ENCODE peak calls at places on chromosomes 2 and 18, in six cellular contexts. One of them, this sample, is unnamed. For H3K27me3 and H3K4me1, the result is how much of the 10 kb centered on the place peaks cover.

GRCh38 chr18:492451-492850 is 8.1 kb downstream of the COLEC12 start:
- DNase-seq in hepatocyte: no peak
- DNase-seq in CD8-positive, alpha-beta memory T cell: no peak
- DNase-seq in ascending aorta: no peak
- DNase-seq in tibial nerve: no peak
- DNase-seq in SK-N-SH: no peak
- DNase-seq in this sample: no peak

GRCh38 chr2:142531375-142531774 is 346.1 kb upstream of the KYNU start:
- DNase-seq in SK-N-SH: no peak
- DNase-seq in tibial nerve: no peak
- DNase-seq in CD8-positive, alpha-beta memory T cell: no peak
- DNase-seq in hepatocyte: peak
- DNase-seq in ascending aorta: no peak
- DNase-seq in this sample: no peak

GRCh38 chr18:62898359-62898758 is 183.0 kb downstream of the PHLPP1 start:
- DNase-seq in SK-N-SH: no peak
- DNase-seq in hepatocyte: no peak
- DNase-seq in tibial nerve: no peak
- DNase-seq in CD8-positive, alpha-beta memory T cell: no peak
- DNase-seq in ascending aorta: no peak
- DNase-seq in this sample: no peak

GRCh38 chr2:189298038-189298437 is 118.5 kb upstream of the COL5A2 start:
- DNase-seq in SK-N-SH: no peak
- DNase-seq in CD8-positive, alpha-beta memory T cell: no peak
- DNase-seq in hepatocyte: no peak
- DNase-seq in tibial nerve: no peak
- DNase-seq in ascending aorta: no peak
- DNase-seq in this sample: no peak

GRCh38 chr2:234293973-234294372 is 202.9 kb downstream of the ARL4C start:
- DNase-seq in ascending aorta: no peak
- DNase-seq in CD8-positive, alpha-beta memory T cell: no peak
- DNase-seq in SK-N-SH: no peak
- DNase-seq in tibial nerve: no peak
- DNase-seq in hepatocyte: no peak
- DNase-seq in this sample: no peak

GRCh38 chr2:159677654-159678053 is 34.7 kb upstream of the MARCHF7 start:
- DNase-seq in hepatocyte: no peak
- DNase-seq in tibial nerve: no peak
- DNase-seq in SK-N-SH: peak
- DNase-seq in ascending aorta: no peak
- DNase-seq in CD8-positive, alpha-beta memory T cell: no peak
- DNase-seq in this sample: no peak

GRCh38 chr2:68632026-68632425 is 11.4 kb upstream of the PROKR1 start:
- DNase-seq in CD8-positive, alpha-beta memory T cell: no peak
- DNase-seq in ascending aorta: no peak
- DNase-seq in SK-N-SH: no peak
- DNase-seq in hepatocyte: no peak
- DNase-seq in tibial nerve: no peak
- DNase-seq in this sample: no peak

GRCh38 chr2:69171070-69171811 is 158.3 kb downstream of the ANTXR1 start:
- DNase-seq in SK-N-SH: no peak
- DNase-seq in hepatocyte: no peak
- DNase-seq in tibial nerve: no peak
- DNase-seq in ascending aorta: no peak
- DNase-seq in CD8-positive, alpha-beta memory T cell: no peak
- DNase-seq in this sample: no peak

GRCh38 chr18:79784965-79785770 is 12.6 kb upstream of the KCNG2 start:
- DNase-seq in hepatocyte: no peak
- DNase-seq in CD8-positive, alpha-beta memory T cell: no peak
- DNase-seq in tibial nerve: no peak
- DNase-seq in ascending aorta: no peak
- DNase-seq in SK-N-SH: no peak
- DNase-seq in this sample: no peak
- H3K27me3 ChIP-seq in hepatocyte: under half
- H3K27me3 ChIP-seq in CD8-positive, alpha-beta memory T cell: under half
- H3K27me3 ChIP-seq in tibial nerve: under half
- H3K27me3 ChIP-seq in ascending aorta: under half
- H3K27me3 ChIP-seq in SK-N-SH: half or more
- H3K27me3 ChIP-seq in this sample: under half

GRCh38 chr2:231673348-231673770 is 35.0 kb upstream of the PTMA start:
- DNase-seq in SK-N-SH: no peak
- DNase-seq in CD8-positive, alpha-beta memory T cell: no peak
- DNase-seq in hepatocyte: peak
- DNase-seq in tibial nerve: no peak
- DNase-seq in ascending aorta: peak
- DNase-seq in this sample: peak
- H3K4me1 ChIP-seq in SK-N-SH: under half
- H3K4me1 ChIP-seq in CD8-positive, alpha-beta memory T cell: under half
- H3K4me1 ChIP-seq in hepatocyte: under half
- H3K4me1 ChIP-seq in tibial nerve: under half
- H3K4me1 ChIP-seq in ascending aorta: under half
- H3K4me1 ChIP-seq in this sample: under half

GRCh38 chr2:66581461-66582363 is 146.8 kb downstream of the MEIS1 start:
- DNase-seq in CD8-positive, alpha-beta memory T cell: no peak
- DNase-seq in tibial nerve: no peak
- DNase-seq in ascending aorta: no peak
- DNase-seq in hepatocyte: peak
- DNase-seq in SK-N-SH: peak
- DNase-seq in this sample: no peak
- H3K4me3 ChIP-seq in CD8-positive, alpha-beta memory T cell: no peak
- H3K4me3 ChIP-seq in tibial nerve: peak
- H3K4me3 ChIP-seq in ascending aorta: peak
- H3K4me3 ChIP-seq in hepatocyte: peak
- H3K4me3 ChIP-seq in SK-N-SH: no peak
- H3K4me3 ChIP-seq in this sample: peak

GRCh38 chr2:66430906-66431619 is 3.9 kb upstream of the MEIS1 start:
- DNase-seq in hepatocyte: no peak
- DNase-seq in ascending aorta: no peak
- DNase-seq in CD8-positive, alpha-beta memory T cell: no peak
- DNase-seq in SK-N-SH: no peak
- DNase-seq in tibial nerve: no peak
- DNase-seq in this sample: no peak

GRCh38 chr2:66430195-66430905 is 4.6 kb upstream of the MEIS1 start:
- DNase-seq in SK-N-SH: no peak
- DNase-seq in ascending aorta: no peak
- DNase-seq in hepatocyte: no peak
- DNase-seq in CD8-positive, alpha-beta memory T cell: no peak
- DNase-seq in tibial nerve: no peak
- DNase-seq in this sample: no peak

GRCh38 chr2:66433695-66433944 is 1.3 kb upstream of the MEIS1 start:
- DNase-seq in SK-N-SH: no peak
- DNase-seq in ascending aorta: no peak
- DNase-seq in tibial nerve: no peak
- DNase-seq in hepatocyte: no peak
- DNase-seq in CD8-positive, alpha-beta memory T cell: no peak
- DNase-seq in this sample: no peak

GRCh38 chr2:66432801-66433694 is 1.9 kb upstream of the MEIS1 start:
- DNase-seq in tibial nerve: peak
- DNase-seq in ascending aorta: peak
- DNase-seq in CD8-positive, alpha-beta memory T cell: no peak
- DNase-seq in SK-N-SH: peak
- DNase-seq in hepatocyte: peak
- DNase-seq in this sample: no peak

GRCh38 chr2:66431840-66432511 is 2.9 kb upstream of the MEIS1 start:
- DNase-seq in SK-N-SH: no peak
- DNase-seq in CD8-positive, alpha-beta memory T cell: no peak
- DNase-seq in ascending aorta: no peak
- DNase-seq in hepatocyte: peak
- DNase-seq in tibial nerve: no peak
- DNase-seq in this sample: no peak
- H3K27me3 ChIP-seq in SK-N-SH: under half
- H3K27me3 ChIP-seq in CD8-positive, alpha-beta memory T cell: under half
- H3K27me3 ChIP-seq in ascending aorta: under half
- H3K27me3 ChIP-seq in hepatocyte: under half
- H3K27me3 ChIP-seq in tibial nerve: under half
- H3K27me3 ChIP-seq in this sample: half or more

GRCh38 chr18:9924371-9924943 is 10.6 kb downstream of the VAPA start:
- DNase-seq in SK-N-SH: no peak
- DNase-seq in ascending aorta: no peak
- DNase-seq in CD8-positive, alpha-beta memory T cell: no peak
- DNase-seq in tibial nerve: no peak
- DNase-seq in hepatocyte: no peak
- DNase-seq in this sample: no peak
- H3K4me1 ChIP-seq in SK-N-SH: half or more
- H3K4me1 ChIP-seq in ascending aorta: half or more
- H3K4me1 ChIP-seq in CD8-positive, alpha-beta memory T cell: half or more
- H3K4me1 ChIP-seq in tibial nerve: under half
- H3K4me1 ChIP-seq in hepatocyte: under half
- H3K4me1 ChIP-seq in this sample: under half

DNA sequence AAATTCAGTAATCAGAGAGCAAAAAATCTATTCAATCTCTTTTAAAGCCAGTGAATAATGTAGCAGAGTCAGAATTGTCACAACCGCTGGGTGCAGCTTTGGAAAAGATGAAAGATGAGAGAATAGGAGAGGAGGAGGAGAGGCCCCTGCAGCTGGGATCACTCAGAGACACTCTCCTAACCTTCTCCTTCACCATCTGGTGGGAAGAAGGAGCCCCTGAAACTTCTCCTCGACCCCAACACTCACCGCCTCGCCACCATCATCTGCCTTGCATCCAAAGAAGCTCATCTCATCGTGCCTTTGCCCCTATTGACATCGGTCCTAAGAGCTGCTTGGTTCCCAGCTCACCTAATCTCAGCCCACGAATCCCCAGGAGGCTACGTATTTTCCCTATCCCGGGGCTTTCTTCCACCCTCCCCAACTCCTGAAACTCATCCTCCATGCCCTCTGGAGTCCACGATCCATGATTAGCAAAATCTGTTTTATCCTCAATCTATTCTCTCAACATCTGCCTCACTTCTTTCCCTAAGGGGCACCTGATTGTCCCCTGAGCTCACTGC is 58.5 kb downstream of the PKDCC start:
- DNase-seq in CD8-positive, alpha-beta memory T cell: no peak
- DNase-seq in ascending aorta: no peak
- DNase-seq in hepatocyte: no peak
- DNase-seq in SK-N-SH: no peak
- DNase-seq in tibial nerve: no peak
- DNase-seq in this sample: no peak
- H3K4me3 ChIP-seq in CD8-positive, alpha-beta memory T cell: peak
- H3K4me3 ChIP-seq in ascending aorta: no peak
- H3K4me3 ChIP-seq in hepatocyte: no peak
- H3K4me3 ChIP-seq in SK-N-SH: no peak
- H3K4me3 ChIP-seq in tibial nerve: no peak
- H3K4me3 ChIP-seq in this sample: no peak

DNA sequence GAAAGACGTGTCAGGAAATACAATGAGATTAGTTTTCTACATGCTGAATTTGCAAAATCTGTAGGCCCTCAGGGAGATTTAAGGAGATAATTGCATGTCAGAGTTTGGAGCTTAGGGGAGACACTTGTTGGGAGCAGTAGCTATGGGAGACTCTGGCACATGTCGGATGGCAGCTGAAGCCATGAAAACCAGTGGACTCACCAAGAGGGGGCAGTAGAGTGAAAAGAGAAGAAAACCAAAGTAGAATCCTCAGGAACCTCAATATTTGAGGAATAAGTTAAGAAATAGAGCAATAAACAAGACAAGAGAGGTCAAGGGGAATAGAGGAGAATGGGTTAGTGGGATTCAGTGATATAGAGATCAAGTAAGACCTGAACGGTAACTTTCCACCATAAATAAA is 24.8 kb downstream of the RUFY4 start:
- DNase-seq in tibial nerve: no peak
- DNase-seq in ascending aorta: no peak
- DNase-seq in hepatocyte: no peak
- DNase-seq in CD8-positive, alpha-beta memory T cell: no peak
- DNase-seq in SK-N-SH: no peak
- DNase-seq in this sample: no peak
- H3K27me3 ChIP-seq in tibial nerve: under half
- H3K27me3 ChIP-seq in ascending aorta: under half
- H3K27me3 ChIP-seq in hepatocyte: under half
- H3K27me3 ChIP-seq in CD8-positive, alpha-beta memory T cell: under half
- H3K27me3 ChIP-seq in SK-N-SH: under half
- H3K27me3 ChIP-seq in this sample: under half

GRCh38 chr2:239263937-239264837 is 136.6 kb downstream of the HDAC4 start:
- DNase-seq in hepatocyte: peak
- DNase-seq in CD8-positive, alpha-beta memory T cell: no peak
- DNase-seq in SK-N-SH: no peak
- DNase-seq in tibial nerve: no peak
- DNase-seq in ascending aorta: no peak
- DNase-seq in this sample: no peak
- H3K4me1 ChIP-seq in hepatocyte: under half
- H3K4me1 ChIP-seq in CD8-positive, alpha-beta memory T cell: half or more
- H3K4me1 ChIP-seq in SK-N-SH: under half
- H3K4me1 ChIP-seq in tibial nerve: under half
- H3K4me1 ChIP-seq in ascending aorta: under half
- H3K4me1 ChIP-seq in this sample: under half

DNA sequence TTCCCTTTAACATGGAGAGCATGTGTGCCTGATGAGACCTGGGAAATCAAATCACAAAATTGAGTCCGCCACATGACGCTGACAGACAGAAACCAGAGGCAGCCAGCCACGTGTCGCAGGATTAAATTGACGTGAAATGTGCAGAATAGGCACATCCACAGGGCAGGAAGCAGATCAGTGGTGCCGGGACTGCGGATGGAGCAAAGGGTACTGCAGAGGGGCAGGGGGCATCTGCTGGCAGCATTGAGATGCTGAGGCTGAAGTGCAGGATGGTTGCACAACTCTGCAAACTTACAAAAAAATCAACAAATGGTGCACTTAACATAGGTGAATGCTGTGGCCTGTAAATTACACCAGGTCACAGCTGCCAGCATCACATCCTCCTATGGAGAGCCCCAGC is 48.2 kb upstream of the TUBA3E start:
- DNase-seq in ascending aorta: no peak
- DNase-seq in SK-N-SH: peak
- DNase-seq in hepatocyte: no peak
- DNase-seq in CD8-positive, alpha-beta memory T cell: no peak
- DNase-seq in tibial nerve: no peak
- DNase-seq in this sample: no peak
- H3K4me3 ChIP-seq in ascending aorta: no peak
- H3K4me3 ChIP-seq in SK-N-SH: no peak
- H3K4me3 ChIP-seq in hepatocyte: no peak
- H3K4me3 ChIP-seq in CD8-positive, alpha-beta memory T cell: no peak
- H3K4me3 ChIP-seq in tibial nerve: no peak
- H3K4me3 ChIP-seq in this sample: no peak

GRCh38 chr18:79778291-79778791 is 19.4 kb upstream of the KCNG2 start:
- DNase-seq in SK-N-SH: peak
- DNase-seq in tibial nerve: no peak
- DNase-seq in ascending aorta: peak
- DNase-seq in hepatocyte: no peak
- DNase-seq in CD8-positive, alpha-beta memory T cell: no peak
- DNase-seq in this sample: no peak
- H3K27me3 ChIP-seq in SK-N-SH: half or more
- H3K27me3 ChIP-seq in tibial nerve: under half
- H3K27me3 ChIP-seq in ascending aorta: under half
- H3K27me3 ChIP-seq in hepatocyte: under half
- H3K27me3 ChIP-seq in CD8-positive, alpha-beta memory T cell: under half
- H3K27me3 ChIP-seq in this sample: under half

This sample was measured in iPS DF 6.9.